ENCODE peak calls at places on chromosomes 1 and 21, in six cellular contexts. E is H1, J is H9, C is IMR-90, T is neuronal stem cell, R is trophoblast cell. F is an unnamed sample. For H3K4me1 and H3K9me3, the result is how much of the 10 kb centered on the place peaks cover.

GRCh38 chr21:28207776-28208175 is 784.9 kb downstream of the LTN1 start:
- DNase-seq in E (no peak), J (no peak), C (peak), T (no peak), R (no peak), F (peak)

GRCh38 chr1:213989071-213989739 is 1.4 kb downstream of the PROX1 start:
- DNase-seq in E (peak), J (peak), C (no peak), T (no peak), R (no peak), F (no peak)

GRCh38 chr1:59748123-59748522 is 66.6 kb upstream of the HOOK1 start:
- DNase-seq in E (no peak), J (no peak), C (no peak), T (no peak), R (no peak), F (no peak)

GRCh38 chr1:94335950-94336349 is 82.2 kb upstream of the ABCD3 start:
- DNase-seq in E (no peak), J (peak), C (peak), T (peak), R (peak), F (peak)

GRCh38 chr1:18373882-18374493 is 106.7 kb upstream of the KLHDC7A start:
- DNase-seq in E (peak), J (peak), C (no peak), T (peak), R (no peak), F (no peak)

GRCh38 chr1:237032029-237032428 is 10.0 kb upstream of the RYR2 start:
- DNase-seq in E (no peak), J (peak), C (no peak), T (no peak), R (no peak), F (no peak)

GRCh38 chr1:217052196-217052595 is 329.0 kb upstream of the ESRRG start:
- DNase-seq in E (no peak), J (no peak), C (peak), T (no peak), R (peak), F (no peak)

GRCh38 chr1:48043524-48043923 is 46.3 kb upstream of the TRABD2B start:
- DNase-seq in E (no peak), J (peak), C (no peak), T (no peak), R (no peak), F (no peak)

GRCh38 chr1:23807453-23807852 is 6.9 kb upstream of the GALE start:
- DNase-seq in E (no peak), J (no peak), C (no peak), T (no peak), R (no peak), F (no peak)

GRCh38 chr21:28263974-28264373 is 728.7 kb downstream of the LTN1 start:
- DNase-seq in E (no peak), J (no peak), C (no peak), T (no peak), R (no peak), F (no peak)

GRCh38 chr1:29634324-29635072 is 398.2 kb downstream of the PTPRU start:
- DNase-seq in E (no peak), J (peak), C (no peak), T (no peak), R (no peak), F (no peak)

GRCh38 chr1:111399792-111400610 is 27.5 kb downstream of the OVGP1 start:
- DNase-seq in E (peak), J (no peak), C (peak), T (peak), R (peak), F (peak)

GRCh38 chr1:79587229-79587628 is 580.7 kb upstream of the ADGRL4 start:
- DNase-seq in E (no peak), J (no peak), C (peak), T (no peak), R (no peak), F (no peak)

GRCh38 chr1:203584040-203584439 is 42.6 kb upstream of the ATP2B4 start:
- DNase-seq in E (no peak), J (no peak), C (peak), T (no peak), R (no peak), F (no peak)

GRCh38 chr1:204288061-204288588 is 71.6 kb downstream of the PLEKHA6 start:
- DNase-seq in E (peak), J (peak), C (no peak), T (no peak), R (no peak), F (peak)

GRCh38 chr1:214303106-214303505 is 22.1 kb downstream of the SMYD2 start:
- DNase-seq in E (no peak), J (no peak), C (peak), T (no peak), R (no peak), F (no peak)

GRCh38 chr1:10839188-10839770 is 42.8 kb upstream of the CASZ1 start:
- DNase-seq in E (no peak), J (peak), C (no peak), T (no peak), R (no peak), F (no peak)

GRCh38 chr1:180380259-180381183 is 121.9 kb downstream of the ACBD6 start:
- DNase-seq in E (no peak), J (no peak), C (no peak), T (no peak), R (no peak), F (no peak)

GRCh38 chr1:201324306-201324705 is 41.0 kb downstream of the PKP1 start:
- DNase-seq in E (no peak), J (no peak), C (no peak), T (no peak), R (no peak), F (no peak)

GRCh38 chr1:115647919-115648597 is 6.3 kb downstream of the VANGL1 start:
- DNase-seq in E (no peak), J (no peak), C (no peak), T (no peak), R (no peak), F (no peak)
- H3K4me1 ChIP-seq in E (under half), J (under half), C (under half), T (under half), R (under half), F (under half)

GRCh38 chr1:102084771-102085535 is 88.2 kb upstream of the OLFM3 start:
- DNase-seq in E (no peak), J (no peak), C (no peak), T (no peak), R (peak), F (no peak)
- H3K9me3 ChIP-seq in E (under half), J (under half), C (under half), T (under half), R (under half), F (under half)

DNA sequence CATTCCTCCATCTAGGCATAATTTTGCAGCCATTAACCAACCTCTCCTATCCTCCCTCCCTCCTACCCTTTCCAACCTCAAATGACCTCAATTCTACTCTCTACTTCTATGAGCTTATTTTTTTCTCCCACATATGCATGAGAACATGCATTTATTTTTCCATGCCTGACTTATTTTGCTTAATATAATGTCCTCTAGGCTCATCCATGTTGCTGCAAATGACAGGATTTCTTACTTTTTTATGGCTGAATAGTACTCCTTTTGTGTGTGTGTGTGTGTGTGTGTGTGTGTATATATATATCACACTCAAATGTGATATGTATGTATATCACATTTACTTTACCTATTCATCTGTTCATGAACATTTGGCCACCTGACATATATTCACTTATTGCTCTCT is 339.4 kb downstream of the SIPA1L2 start:
- DNase-seq in E (no peak), J (no peak), C (no peak), T (no peak), R (no peak), F (no peak)
- H4K8ac ChIP-seq in E (no peak), J (no peak), C (no peak), T (no peak), R (no peak), F (no peak)

DNA sequence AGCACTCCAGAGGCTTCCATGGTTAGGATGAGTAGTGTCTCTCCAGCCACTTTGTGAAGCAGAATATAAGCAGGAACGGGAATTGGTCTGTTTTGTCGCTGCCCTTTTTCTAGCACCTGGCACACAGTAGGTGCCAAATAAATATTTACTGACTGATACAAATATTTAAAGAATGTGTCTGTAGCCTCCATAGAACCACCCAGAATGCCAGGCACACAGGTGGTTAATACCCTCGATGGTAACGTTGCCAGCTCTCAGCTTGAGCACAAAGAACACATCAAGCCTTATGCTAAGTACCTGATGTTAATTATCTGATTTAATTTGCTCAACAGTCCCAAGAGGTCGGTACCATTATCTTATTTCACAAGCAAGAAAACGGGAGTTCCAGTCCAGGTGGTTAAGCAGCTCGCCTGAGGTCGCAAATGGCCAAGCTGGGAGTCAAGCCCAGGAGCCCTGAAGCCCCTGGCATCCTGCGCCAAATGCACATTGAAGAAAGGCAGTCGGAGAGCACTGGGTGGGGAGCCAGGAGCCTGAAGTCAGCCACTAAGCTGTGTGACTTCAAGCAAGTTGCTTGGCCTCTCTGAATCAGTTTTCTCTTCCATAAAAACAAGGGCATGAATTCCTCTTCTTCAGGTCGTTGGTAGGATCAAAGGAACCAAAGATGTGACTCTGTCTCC is 26.4 kb downstream of the HSPG2 start:
- DNase-seq in E (no peak), J (no peak), C (no peak), T (no peak), R (no peak), F (no peak)
- H3K4me1 ChIP-seq in E (half or more), J (under half), C (under half), T (under half), R (half or more), F (half or more)

GRCh38 chr1:83583351-83584014 is 415.4 kb downstream of the TTLL7 start:
- DNase-seq in E (no peak), J (peak), C (no peak), T (no peak), R (no peak), F (peak)
- H3K9me3 ChIP-seq in E (under half), J (under half), C (under half), T (under half), R (under half), F (under half)

GRCh38 chr1:156421062-156421938 is 52.3 kb downstream of the RHBG start:
- DNase-seq in E (peak), J (peak), C (peak), T (peak), R (peak), F (peak)
- H4K8ac ChIP-seq in E (peak), J (no peak), C (no peak), T (no peak), R (peak), F (no peak)

GRCh38 chr1:61448017-61448383 is 276.9 kb downstream of the TM2D1 start:
- DNase-seq in E (no peak), J (no peak), C (no peak), T (no peak), R (no peak), F (no peak)
- H3K4me1 ChIP-seq in E (under half), J (under half), C (under half), T (under half), R (under half), F (under half)